ENCODE peak calls at places on chromosomes 5 and 9, in seven cellular contexts. One of them, this sample, is unnamed.

GRCh38 chr9:124929464-124929863 is 11.4 kb downstream of the GOLGA1 start:
- DNase-seq in K562: no peak
- DNase-seq in H1: no peak
- DNase-seq in HCT116: no peak
- DNase-seq in GM12878: no peak
- DNase-seq in SK-N-SH: no peak
- DNase-seq in HepG2: no peak
- DNase-seq in this sample: no peak

GRCh38 chr5:28766565-28767158 is 1728.3 kb upstream of the CDH9 start:
- DNase-seq in K562: no peak
- DNase-seq in H1: no peak
- DNase-seq in HCT116: peak; percentile 16
- DNase-seq in GM12878: no peak
- DNase-seq in SK-N-SH: peak; percentile 1
- DNase-seq in HepG2: peak; percentile 18
- DNase-seq in this sample: peak; percentile 74

GRCh38 chr5:90473321-90474234 is 993 bp downstream of the MBLAC2 start:
- DNase-seq in K562: peak; percentile 28
- DNase-seq in H1: peak; percentile 71
- DNase-seq in HCT116: no peak
- DNase-seq in GM12878: no peak
- DNase-seq in SK-N-SH: peak; percentile 57
- DNase-seq in HepG2: peak; percentile 12
- DNase-seq in this sample: peak; percentile 40

GRCh38 chr5:38369692-38370091 is 111.3 kb downstream of the EGFLAM start:
- DNase-seq in K562: no peak
- DNase-seq in H1: no peak
- DNase-seq in HCT116: no peak
- DNase-seq in GM12878: no peak
- DNase-seq in SK-N-SH: no peak
- DNase-seq in HepG2: no peak
- DNase-seq in this sample: no peak

GRCh38 chr5:170218730-170219129 is 14.1 kb upstream of the C5orf58 start:
- DNase-seq in K562: no peak
- DNase-seq in H1: no peak
- DNase-seq in HCT116: no peak
- DNase-seq in GM12878: no peak
- DNase-seq in SK-N-SH: no peak
- DNase-seq in HepG2: no peak
- DNase-seq in this sample: no peak

GRCh38 chr5:123125953-123126352 is 36.9 kb downstream of the PRDM6 start:
- DNase-seq in K562: no peak
- DNase-seq in H1: no peak
- DNase-seq in HCT116: no peak
- DNase-seq in GM12878: no peak
- DNase-seq in SK-N-SH: no peak
- DNase-seq in HepG2: no peak
- DNase-seq in this sample: no peak

GRCh38 chr5:57094753-57095683 is 78.8 kb upstream of the GPBP1 start:
- DNase-seq in K562: no peak
- DNase-seq in H1: peak; percentile 78
- DNase-seq in HCT116: no peak
- DNase-seq in GM12878: no peak
- DNase-seq in SK-N-SH: no peak
- DNase-seq in HepG2: peak; percentile 22
- DNase-seq in this sample: no peak

GRCh38 chr5:172875372-172876279 is 41.6 kb downstream of the ERGIC1 start:
- DNase-seq in K562: no peak
- DNase-seq in H1: no peak
- DNase-seq in HCT116: no peak
- DNase-seq in GM12878: no peak
- DNase-seq in SK-N-SH: peak; percentile 51
- DNase-seq in HepG2: no peak
- DNase-seq in this sample: peak; percentile 44

GRCh38 chr5:14250094-14250777 is 107.1 kb downstream of the TRIO start:
- DNase-seq in K562: peak; percentile 52
- DNase-seq in H1: no peak
- DNase-seq in HCT116: no peak
- DNase-seq in GM12878: no peak
- DNase-seq in SK-N-SH: peak; percentile 71
- DNase-seq in HepG2: peak; percentile 19
- DNase-seq in this sample: peak; percentile 32

GRCh38 chr5:65326912-65327311 is 154.8 kb downstream of the ADAMTS6 start:
- DNase-seq in K562: no peak
- DNase-seq in H1: no peak
- DNase-seq in HCT116: no peak
- DNase-seq in GM12878: no peak
- DNase-seq in SK-N-SH: no peak
- DNase-seq in HepG2: no peak
- DNase-seq in this sample: no peak

GRCh38 chr5:170861855-170862766 is at the start of gene RANBP17:
- DNase-seq in K562: no peak
- DNase-seq in H1: peak; percentile 88
- DNase-seq in HCT116: peak; percentile 53
- DNase-seq in GM12878: no peak
- DNase-seq in SK-N-SH: peak; percentile 95
- DNase-seq in HepG2: no peak
- DNase-seq in this sample: peak; percentile 78

GRCh38 chr9:561430-561829 is 280.1 kb upstream of the DMRT1 start:
- DNase-seq in K562: no peak
- DNase-seq in H1: no peak
- DNase-seq in HCT116: no peak
- DNase-seq in GM12878: no peak
- DNase-seq in SK-N-SH: no peak
- DNase-seq in HepG2: no peak
- DNase-seq in this sample: peak; percentile 36

GRCh38 chr5:113246371-113246870 is 188.4 kb downstream of the TSSK1B start:
- DNase-seq in K562: no peak
- DNase-seq in H1: no peak
- DNase-seq in HCT116: no peak
- DNase-seq in GM12878: no peak
- DNase-seq in SK-N-SH: no peak
- DNase-seq in HepG2: no peak
- DNase-seq in this sample: no peak

GRCh38 chr5:132411382-132411925 is 41.9 kb downstream of the SLC22A5 start:
- DNase-seq in K562: no peak
- DNase-seq in H1: no peak
- DNase-seq in HCT116: no peak
- DNase-seq in GM12878: no peak
- DNase-seq in SK-N-SH: no peak
- DNase-seq in HepG2: no peak
- DNase-seq in this sample: no peak

GRCh38 chr5:43353668-43354067 is 40.5 kb upstream of the HMGCS1 start:
- DNase-seq in K562: no peak
- DNase-seq in H1: no peak
- DNase-seq in HCT116: no peak
- DNase-seq in GM12878: no peak
- DNase-seq in SK-N-SH: no peak
- DNase-seq in HepG2: no peak
- DNase-seq in this sample: no peak

DNA sequence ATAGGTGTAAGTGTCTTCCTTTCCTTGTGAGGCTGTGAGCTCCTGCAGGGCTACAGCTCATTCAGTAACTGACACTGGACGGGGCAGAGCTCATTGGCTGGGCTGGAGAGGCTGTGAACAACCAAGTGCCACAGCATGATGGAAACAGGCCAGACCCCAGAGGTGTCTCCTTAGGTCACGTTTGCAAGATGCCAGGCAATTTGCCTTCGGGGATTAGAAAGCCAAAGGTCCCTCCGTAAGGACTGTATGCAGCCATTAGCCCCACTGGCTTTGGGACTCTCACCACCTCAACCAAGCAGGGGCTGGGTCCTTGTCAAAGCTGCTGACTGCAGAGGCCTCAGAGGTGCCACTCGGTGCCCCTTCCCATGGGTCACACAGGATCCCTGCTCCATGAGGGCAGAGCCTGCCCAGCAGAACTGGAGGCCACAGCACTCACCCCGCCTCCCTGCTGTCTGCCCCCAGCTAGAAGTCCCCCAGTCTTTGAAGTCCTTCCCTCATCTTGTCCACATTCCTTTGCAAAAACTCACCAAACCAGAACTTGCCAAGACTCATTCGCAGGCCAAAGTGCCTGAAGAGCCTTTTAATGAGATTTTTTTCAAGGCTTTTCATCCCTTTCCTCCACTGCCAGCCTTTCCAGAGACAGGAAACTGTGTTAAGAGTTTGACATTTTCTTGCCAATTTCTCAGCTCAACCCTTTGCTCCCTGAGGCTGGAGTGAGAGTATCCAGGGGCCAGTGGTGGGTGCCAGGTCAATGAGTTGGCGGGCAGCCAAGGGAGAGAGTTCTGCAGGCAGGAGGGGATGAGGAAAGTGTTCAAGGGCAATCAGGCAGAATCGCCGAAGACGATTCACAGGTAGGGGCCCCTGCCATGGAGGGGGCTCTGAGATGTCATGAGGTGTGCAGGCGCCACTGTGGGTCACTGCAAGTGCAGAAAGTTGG is 39.7 kb upstream of the SLC25A51 start:
- DNase-seq in K562: no peak
- DNase-seq in H1: no peak
- DNase-seq in HCT116: peak; percentile 68
- DNase-seq in GM12878: no peak
- DNase-seq in SK-N-SH: no peak
- DNase-seq in HepG2: no peak
- DNase-seq in this sample: peak; percentile 30
- TF ChIP-seq JUND in K562: no peak
- TF ChIP-seq JUND in H1: no peak
- TF ChIP-seq JUND in HCT116: peak; percentile 46
- TF ChIP-seq JUND in GM12878: no peak
- TF ChIP-seq JUND in SK-N-SH: peak; percentile 85
- TF ChIP-seq JUND in HepG2: no peak
- TF ChIP-seq JUND in this sample: no peak

GRCh38 chr5:96624631-96625030 is 37.5 kb upstream of the CAST start:
- DNase-seq in K562: no peak
- DNase-seq in H1: no peak
- DNase-seq in HCT116: no peak
- DNase-seq in GM12878: no peak
- DNase-seq in SK-N-SH: no peak
- DNase-seq in HepG2: no peak
- DNase-seq in this sample: no peak

GRCh38 chr5:96628406-96628805 is 33.8 kb upstream of the CAST start:
- DNase-seq in K562: no peak
- DNase-seq in H1: no peak
- DNase-seq in HCT116: no peak
- DNase-seq in GM12878: no peak
- DNase-seq in SK-N-SH: no peak
- DNase-seq in HepG2: no peak
- DNase-seq in this sample: no peak

GRCh38 chr5:96627792-96628191 is 34.4 kb upstream of the CAST start:
- DNase-seq in K562: no peak
- DNase-seq in H1: no peak
- DNase-seq in HCT116: no peak
- DNase-seq in GM12878: no peak
- DNase-seq in SK-N-SH: no peak
- DNase-seq in HepG2: peak; percentile 54
- DNase-seq in this sample: peak; percentile 72

GRCh38 chr5:96629774-96630173 is 32.4 kb upstream of the CAST start:
- DNase-seq in K562: no peak
- DNase-seq in H1: no peak
- DNase-seq in HCT116: peak; percentile 22
- DNase-seq in GM12878: no peak
- DNase-seq in SK-N-SH: no peak
- DNase-seq in HepG2: peak; percentile 7
- DNase-seq in this sample: peak; percentile 87

DNA sequence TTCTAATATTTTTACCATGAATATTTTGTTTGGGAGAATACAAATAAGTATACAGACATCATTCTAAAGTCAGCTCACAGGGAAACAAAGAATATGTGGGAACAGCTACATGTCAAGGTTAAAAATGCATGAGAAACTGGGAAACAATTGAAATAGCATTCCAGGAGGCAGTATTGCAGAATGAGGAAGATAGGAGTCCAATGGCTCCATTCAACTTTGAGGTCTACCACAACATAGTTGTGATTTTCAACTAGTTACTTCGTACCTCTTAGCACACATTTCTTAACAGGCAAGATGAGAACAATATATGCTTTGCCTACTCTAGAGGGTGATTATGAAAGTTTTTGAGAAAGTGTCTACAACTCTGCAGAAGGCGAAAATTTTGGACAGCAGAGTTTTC is 35.2 kb upstream of the CAST start:
- DNase-seq in K562: no peak
- DNase-seq in H1: no peak
- DNase-seq in HCT116: no peak
- DNase-seq in GM12878: no peak
- DNase-seq in SK-N-SH: no peak
- DNase-seq in HepG2: peak; percentile 18
- DNase-seq in this sample: no peak
- TF ChIP-seq JUND in K562: no peak
- TF ChIP-seq JUND in H1: no peak
- TF ChIP-seq JUND in HCT116: no peak
- TF ChIP-seq JUND in GM12878: no peak
- TF ChIP-seq JUND in SK-N-SH: no peak
- TF ChIP-seq JUND in HepG2: no peak
- TF ChIP-seq JUND in this sample: no peak

DNA sequence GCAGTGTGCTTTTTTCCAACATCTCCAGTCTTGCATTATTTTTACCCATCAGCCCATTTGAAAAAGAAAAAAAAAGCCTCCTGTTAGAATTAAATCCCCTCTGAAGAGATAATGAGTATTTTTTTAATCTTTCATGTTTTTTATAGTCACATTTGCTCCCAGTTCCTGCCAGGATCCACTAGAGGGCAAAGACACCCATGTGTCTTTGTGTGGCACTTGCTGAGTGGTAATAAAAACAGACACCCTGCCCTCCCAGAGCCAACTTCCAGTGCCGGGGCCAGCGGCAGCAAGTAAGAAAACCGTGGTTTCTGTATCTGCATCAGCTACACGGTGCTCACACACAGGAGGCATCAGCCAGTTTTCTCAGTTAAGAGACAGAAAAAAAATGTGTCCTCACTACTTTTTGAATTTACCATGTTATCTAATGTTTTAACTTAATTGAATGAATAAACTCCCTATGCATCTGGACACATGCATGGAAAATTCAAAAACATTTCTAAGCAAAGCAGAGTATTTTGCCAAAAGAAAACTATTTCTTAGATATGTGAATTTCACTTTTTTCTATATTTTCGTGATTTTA is 70.2 kb upstream of the PLEKHG4B start:
- DNase-seq in K562: no peak
- DNase-seq in H1: no peak
- DNase-seq in HCT116: peak; percentile 38
- DNase-seq in GM12878: no peak
- DNase-seq in SK-N-SH: peak; percentile 59
- DNase-seq in HepG2: no peak
- DNase-seq in this sample: peak; percentile 82
- TF ChIP-seq JUND in K562: no peak
- TF ChIP-seq JUND in H1: no peak
- TF ChIP-seq JUND in HCT116: no peak
- TF ChIP-seq JUND in GM12878: no peak
- TF ChIP-seq JUND in SK-N-SH: no peak
- TF ChIP-seq JUND in HepG2: no peak
- TF ChIP-seq JUND in this sample: no peak

DNA sequence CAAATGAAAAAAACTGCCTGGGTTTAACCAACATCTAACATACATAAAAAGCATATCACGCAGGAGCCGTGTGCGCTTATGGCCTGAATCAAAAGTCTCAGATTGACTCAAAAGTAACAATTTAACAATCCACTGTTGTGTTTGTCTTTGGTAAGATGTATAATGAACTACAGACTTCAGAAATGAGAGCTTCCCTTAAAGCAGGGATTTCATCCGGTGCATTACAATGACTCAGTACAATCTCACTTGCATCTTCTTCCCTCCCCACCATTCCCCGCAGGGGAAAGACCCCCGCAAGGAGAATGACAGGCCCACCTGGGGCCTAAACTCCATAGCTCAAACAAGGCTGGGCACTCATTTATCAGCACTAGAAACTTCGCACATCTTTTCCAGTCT is 1.4 kb downstream of the ZFR start:
- DNase-seq in K562: no peak
- DNase-seq in H1: no peak
- DNase-seq in HCT116: no peak
- DNase-seq in GM12878: peak; percentile 31
- DNase-seq in SK-N-SH: peak; percentile 17
- DNase-seq in HepG2: no peak
- DNase-seq in this sample: no peak
- TF ChIP-seq JUND in K562: no peak
- TF ChIP-seq JUND in H1: no peak
- TF ChIP-seq JUND in HCT116: no peak
- TF ChIP-seq JUND in GM12878: no peak
- TF ChIP-seq JUND in SK-N-SH: no peak
- TF ChIP-seq JUND in HepG2: no peak
- TF ChIP-seq JUND in this sample: no peak

This sample was measured in T47D.